ENCODE peak calls at places on chromosomes 13 and 19, in seven cellular contexts. N is RWPE1, F is fibroblast of pulmonary artery, K is neural crest cell, B is cardiac muscle cell, I is lower leg skin, R is ascending aorta. M is an unnamed sample.

GRCh38 chr19:12956446-12957388 is at the start of gene GADD45GIP1:
- DNase-seq in N (peak), F (peak), K (peak), B (peak), I (no peak), R (peak), M (no peak)

GRCh38 chr13:65555973-65556372 is 1674.2 kb downstream of the PCDH9 start:
- DNase-seq in N (no peak), F (no peak), K (no peak), B (no peak), I (no peak), R (no peak), M (no peak)

GRCh38 chr13:19597523-19597922 is 35.9 kb upstream of the MPHOSPH8 start:
- DNase-seq in N (peak), F (no peak), K (no peak), B (no peak), I (no peak), R (no peak), M (peak)

GRCh38 chr13:20431687-20432384 is 93.8 kb downstream of the CRYL1 start:
- DNase-seq in N (no peak), F (no peak), K (no peak), B (no peak), I (no peak), R (no peak), M (no peak)

GRCh38 chr19:33804021-33804799 is 7.5 kb downstream of the KCTD15 start:
- DNase-seq in N (peak), F (peak), K (no peak), B (no peak), I (peak), R (peak), M (no peak)

GRCh38 chr19:33811736-33812387 is 15.2 kb downstream of the KCTD15 start:
- DNase-seq in N (no peak), F (no peak), K (no peak), B (no peak), I (no peak), R (no peak), M (no peak)

GRCh38 chr19:7977723-7978040 is 27.8 kb downstream of the ELAVL1 start:
- DNase-seq in N (no peak), F (no peak), K (no peak), B (no peak), I (no peak), R (no peak), M (no peak)

GRCh38 chr13:108859202-108860012 is 230.0 kb downstream of the MYO16 start:
- DNase-seq in N (no peak), F (peak), K (no peak), B (peak), I (no peak), R (no peak), M (no peak)

GRCh38 chr19:33868821-33869412 is 72.2 kb downstream of the KCTD15 start:
- DNase-seq in N (peak), F (peak), K (no peak), B (peak), I (peak), R (peak), M (no peak)

GRCh38 chr19:4582980-4583842 is 23.7 kb upstream of the SEMA6B start:
- DNase-seq in N (no peak), F (no peak), K (no peak), B (no peak), I (no peak), R (no peak), M (no peak)

GRCh38 chr19:58570770-58571574 is 2.2 kb downstream of the MZF1 start:
- DNase-seq in N (no peak), F (no peak), K (no peak), B (no peak), I (no peak), R (no peak), M (no peak)

GRCh38 chr19:43148233-43148632 is 38.1 kb downstream of the PSG5 start:
- DNase-seq in N (peak), F (peak), K (no peak), B (no peak), I (peak), R (no peak), M (no peak)

GRCh38 chr19:3504723-3505122 is 1.4 kb upstream of the FZR1 start:
- DNase-seq in N (no peak), F (peak), K (no peak), B (no peak), I (no peak), R (no peak), M (no peak)

GRCh38 chr19:55643733-55644116 is 276 bp downstream of the ZNF581 start:
- DNase-seq in N (no peak), F (no peak), K (no peak), B (no peak), I (no peak), R (no peak), M (no peak)

GRCh38 chr13:81639984-81640582 is 1299.2 kb upstream of the SPRY2 start:
- DNase-seq in N (no peak), F (no peak), K (no peak), B (no peak), I (no peak), R (no peak), M (no peak)

GRCh38 chr13:114107686-114108081 is 24.7 kb downstream of the RASA3 start:
- DNase-seq in N (no peak), F (peak), K (no peak), B (no peak), I (no peak), R (peak), M (no peak)

GRCh38 chr19:5343848-5344247 is 3.2 kb upstream of the PTPRS start:
- DNase-seq in N (no peak), F (peak), K (no peak), B (no peak), I (no peak), R (no peak), M (no peak)

GRCh38 chr13:32669030-32669646 is 82.9 kb downstream of the PDS5B start:
- DNase-seq in N (peak), F (peak), K (no peak), B (peak), I (no peak), R (no peak), M (no peak)

GRCh38 chr13:85798999-85799646 is at the start of gene SLITRK6:
- DNase-seq in N (peak), F (peak), K (no peak), B (peak), I (peak), R (no peak), M (peak)

GRCh38 chr19:47228937-47229673 is 1.9 kb downstream of the BBC3 start:
- DNase-seq in N (no peak), F (peak), K (no peak), B (no peak), I (no peak), R (no peak), M (no peak)

GRCh38 chr19:39342647-39343305 is 555 bp downstream of the SAMD4B start:
- DNase-seq in N (no peak), F (no peak), K (no peak), B (peak), I (no peak), R (peak), M (no peak)

GRCh38 chr19:17997969-17998826 is 9.8 kb upstream of the ARRDC2 start:
- DNase-seq in N (no peak), F (no peak), K (no peak), B (no peak), I (no peak), R (no peak), M (no peak)
- TF ChIP-seq CTCF in N (peak), F (peak), K (peak), B (no peak), I (no peak), R (no peak), M (peak)

DNA sequence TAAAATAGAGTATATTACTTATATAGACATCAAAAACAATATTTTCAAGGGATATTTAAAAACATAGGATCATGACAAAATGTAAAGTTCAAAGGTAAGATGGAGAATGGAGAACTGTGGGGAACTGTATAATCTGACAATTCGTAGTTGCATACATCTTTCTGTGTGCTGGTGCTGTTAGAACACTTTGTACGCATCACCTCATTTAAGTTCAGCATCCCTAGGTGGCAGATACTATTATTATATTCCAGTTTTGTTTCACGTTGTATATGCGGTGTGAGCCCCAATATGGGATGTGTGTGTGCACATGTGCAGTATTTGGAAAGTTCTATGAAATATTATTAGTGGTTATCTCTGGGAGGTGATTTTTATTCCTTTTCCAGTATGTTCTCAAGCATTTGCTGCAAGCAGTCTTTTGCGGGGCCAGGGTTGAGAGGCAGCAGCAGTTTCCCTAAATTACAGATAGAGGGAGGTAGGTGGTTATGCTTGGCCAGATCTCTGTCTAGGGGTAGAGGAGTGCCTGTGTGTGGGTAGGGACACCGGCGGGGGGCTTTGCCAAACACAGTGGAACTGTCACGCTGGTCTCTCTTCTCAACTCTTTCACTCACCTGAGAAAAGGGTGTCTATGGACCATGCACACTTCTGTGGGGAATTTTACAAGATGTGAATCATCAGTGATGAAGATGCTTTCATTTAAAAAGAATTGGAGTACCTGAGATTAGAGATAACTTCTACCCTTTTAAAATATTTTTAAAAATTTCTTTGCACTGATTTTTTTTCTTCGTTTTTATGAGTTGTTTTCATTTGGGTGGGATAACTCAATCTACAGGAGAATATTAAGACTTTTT is 55.6 kb upstream of the ALOX5AP start:
- DNase-seq in N (peak), F (peak), K (no peak), B (peak), I (no peak), R (no peak), M (peak)
- TF ChIP-seq CTCF in N (peak), F (peak), K (peak), B (peak), I (no peak), R (peak), M (peak)

GRCh38 chr13:33761744-33762143 is 56.2 kb upstream of the RFC3 start:
- DNase-seq in N (peak), F (no peak), K (peak), B (peak), I (no peak), R (no peak), M (no peak)
- TF ChIP-seq CTCF in N (no peak), F (peak), K (peak), B (no peak), I (no peak), R (no peak), M (peak)

GRCh38 chr13:52845766-52846566 is 2.5 kb downstream of the PCDH8 start:
- DNase-seq in N (peak), F (peak), K (peak), B (peak), I (no peak), R (no peak), M (no peak)

GRCh38 chr13:52846567-52847321 is 1.7 kb downstream of the PCDH8 start:
- DNase-seq in N (peak), F (peak), K (peak), B (peak), I (no peak), R (no peak), M (no peak)

GRCh38 chr13:52847322-52847681 is 1.1 kb downstream of the PCDH8 start:
- DNase-seq in N (no peak), F (no peak), K (no peak), B (no peak), I (no peak), R (no peak), M (no peak)

GRCh38 chr13:52847682-52848432 is 583 bp downstream of the PCDH8 start:
- DNase-seq in N (no peak), F (no peak), K (no peak), B (no peak), I (no peak), R (no peak), M (no peak)

GRCh38 chr13:52845334-52845761 is 3.1 kb downstream of the PCDH8 start:
- DNase-seq in N (peak), F (no peak), K (peak), B (peak), I (no peak), R (no peak), M (no peak)
- TF ChIP-seq CTCF in N (no peak), F (no peak), K (peak), B (no peak), I (no peak), R (no peak), M (no peak)

DNA sequence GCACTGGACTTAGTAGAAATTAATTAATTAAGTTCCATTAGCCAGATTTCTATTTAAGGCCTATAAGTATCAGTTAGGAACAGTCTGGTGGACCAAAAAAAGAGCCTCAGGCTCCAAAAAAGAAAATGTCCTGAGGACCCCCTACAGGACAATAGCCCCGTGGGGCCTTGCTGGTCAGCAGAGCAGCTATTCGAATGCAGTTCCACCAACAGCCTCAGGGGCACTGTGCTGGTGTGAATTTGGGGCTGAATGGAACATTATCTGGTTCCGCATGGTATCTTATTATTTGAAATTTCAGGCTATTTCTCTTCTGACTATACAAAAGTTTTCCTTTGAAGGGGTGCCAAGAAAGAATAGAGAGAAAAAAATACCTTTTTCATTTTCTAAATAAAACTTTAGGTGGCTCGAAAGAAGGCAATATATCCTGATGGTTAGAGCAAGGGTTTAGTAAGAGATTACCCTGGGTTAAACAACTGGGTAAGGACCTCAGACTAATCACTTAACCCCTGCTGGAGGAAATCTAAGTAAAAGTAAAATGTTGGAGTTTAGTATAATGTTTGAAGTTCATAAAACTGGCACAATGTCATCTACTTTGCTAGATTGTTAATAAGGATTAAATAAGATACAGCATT is 147.2 kb downstream of the MIPEP start:
- DNase-seq in N (peak), F (no peak), K (peak), B (no peak), I (no peak), R (no peak), M (no peak)
- TF ChIP-seq CTCF in N (peak), F (peak), K (peak), B (peak), I (no peak), R (no peak), M (peak)

GRCh38 chr19:45512881-45513483 is 5.7 kb downstream of the VASP start:
- DNase-seq in N (no peak), F (no peak), K (no peak), B (no peak), I (no peak), R (no peak), M (no peak)
- TF ChIP-seq CTCF in N (no peak), F (no peak), K (no peak), B (no peak), I (no peak), R (no peak), M (no peak)

DNA sequence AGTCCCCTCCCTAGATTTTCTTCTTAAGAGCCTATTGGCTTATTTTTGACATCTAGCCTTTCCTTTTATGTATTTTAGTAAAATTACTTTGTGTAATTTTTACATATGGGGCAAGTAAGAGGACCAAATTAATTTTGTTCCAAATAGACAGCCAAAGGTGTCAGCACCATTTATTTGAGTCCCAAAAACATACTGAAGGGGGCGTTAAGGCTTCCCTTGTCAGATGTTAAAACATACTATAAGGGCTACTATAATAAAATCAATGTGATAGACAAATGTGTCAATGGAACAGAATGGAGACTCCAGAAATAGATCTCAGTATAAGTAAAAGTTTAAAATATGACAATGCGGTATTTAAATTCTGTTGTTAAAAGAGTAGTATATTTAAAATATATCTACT is 133.6 kb downstream of the MTUS2 start:
- DNase-seq in N (no peak), F (no peak), K (no peak), B (no peak), I (no peak), R (no peak), M (no peak)
- TF ChIP-seq CTCF in N (no peak), F (no peak), K (peak), B (no peak), I (no peak), R (no peak), M (no peak)

M was measured in Panc1.